ENCODE peak calls at places on chromosomes 11 and 22, in seven cellular contexts. R is HCT116, O is HepG2, Y is Peyer's patch, G is tibial nerve, C is endothelial cell of umbilical vein, S is A549. D is an unnamed sample.

GRCh38 chr11:112321521-112322172 is 61.0 kb upstream of the PLET1 start:
- DNase-seq in G (no peak), R (peak; percentile 57), C (no peak), S (peak; percentile 67), Y (no peak), O (peak; percentile 23), D (no peak)

GRCh38 chr11:118084247-118084646 is 2.5 kb downstream of the SMIM35 start:
- DNase-seq in O (peak; percentile 32), G (no peak), Y (no peak), S (no peak), R (no peak), C (no peak), D (no peak)

GRCh38 chr11:58058276-58059010 is 27.7 kb downstream of the OR6Q1 start:
- DNase-seq in C (peak; percentile 34), R (no peak), Y (no peak), O (no peak), S (no peak), G (no peak), D (no peak)

GRCh38 chr11:102171101-102171500 is 60.9 kb downstream of the YAP1 start:
- DNase-seq in O (no peak), C (peak; percentile 50), Y (no peak), G (no peak), R (no peak), S (no peak), D (no peak)

GRCh38 chr22:28989484-28989883 is 72.1 kb downstream of the C22orf31 start:
- DNase-seq in G (no peak), Y (no peak), R (no peak), S (no peak), O (no peak), C (no peak), D (no peak)

GRCh38 chr11:75350122-75350742 is 1.2 kb downstream of the ARRB1 start:
- DNase-seq in G (no peak), Y (no peak), O (no peak), R (no peak), C (no peak), S (no peak), D (no peak)

GRCh38 chr11:130599073-130599654 is 150.7 kb downstream of the ADAMTS15 start:
- DNase-seq in G (peak; percentile 81), O (no peak), R (no peak), C (no peak), S (no peak), Y (no peak), D (no peak)

GRCh38 chr11:98701541-98701940 is 319.2 kb upstream of the CNTN5 start:
- DNase-seq in Y (no peak), G (no peak), C (no peak), R (no peak), S (no peak), O (no peak), D (no peak)

GRCh38 chr11:107882095-107882820 is 23.7 kb upstream of the SLC35F2 start:
- DNase-seq in S (no peak), G (no peak), Y (no peak), O (no peak), C (no peak), R (no peak), D (no peak)

GRCh38 chr22:48717883-48718817 is 1109.5 kb downstream of the BRD1 start:
- DNase-seq in S (no peak), R (no peak), O (no peak), C (no peak), Y (no peak), G (no peak), D (no peak)

GRCh38 chr11:92211576-92212167 is 12.9 kb upstream of the FAT3 start:
- DNase-seq in R (no peak), G (no peak), C (no peak), O (peak; percentile 4), Y (no peak), S (peak; percentile 59), D (no peak)

GRCh38 chr11:12272821-12273617 is 104.4 kb upstream of the PARVA start:
- DNase-seq in C (no peak), S (no peak), O (peak; percentile 41), Y (no peak), R (no peak), G (no peak), D (peak; percentile 42)

GRCh38 chr11:102241026-102241425 is 76.3 kb upstream of the BIRC3 start:
- DNase-seq in Y (no peak), G (no peak), S (no peak), O (no peak), R (no peak), C (no peak), D (no peak)

GRCh38 chr11:124799384-124800225 is 601 bp downstream of the MSANTD2 start:
- DNase-seq in G (no peak), R (no peak), S (peak; percentile 13), Y (peak; percentile 25), C (peak; percentile 56), O (no peak), D (no peak)

GRCh38 chr11:94845622-94846021 is 77.5 kb downstream of the AMOTL1 start:
- DNase-seq in R (no peak), C (no peak), O (peak; percentile 48), S (peak; percentile 26), Y (no peak), G (no peak), D (no peak)

GRCh38 chr11:65427691-65428577 is 5.3 kb downstream of the NEAT1 start:
- DNase-seq in C (peak; percentile 70), Y (peak; percentile 47), O (no peak), G (peak; percentile 48), S (peak; percentile 82), R (peak; percentile 39), D (no peak)

GRCh38 chr11:112852141-112852853 is 108.9 kb upstream of the NCAM1 start:
- DNase-seq in Y (no peak), O (no peak), S (no peak), C (no peak), R (no peak), G (no peak), D (no peak)

GRCh38 chr11:4183410-4184057 is 88.9 kb downstream of the RRM1 start:
- DNase-seq in C (no peak), R (no peak), Y (no peak), G (no peak), S (no peak), O (no peak), D (no peak)

GRCh38 chr22:38935023-38935422 is 22.4 kb upstream of the APOBEC3A start:
- DNase-seq in Y (no peak), R (no peak), O (no peak), S (peak; percentile 39), G (no peak), C (no peak), D (no peak)

GRCh38 chr11:8282621-8283509 is 19.2 kb upstream of the LMO1 start:
- DNase-seq in S (no peak), C (no peak), Y (peak; percentile 13), R (no peak), G (no peak), O (no peak), D (no peak)

GRCh38 chr11:48116843-48117242 is 99.8 kb upstream of the OR4B1 start:
- DNase-seq in O (peak; percentile 12), C (peak; percentile 39), S (peak; percentile 38), Y (no peak), G (no peak), R (no peak), D (no peak)

GRCh38 chr11:115469361-115469760 is 34.9 kb downstream of the CADM1 start:
- DNase-seq in Y (no peak), S (no peak), C (no peak), R (no peak), O (no peak), G (no peak), D (no peak)

GRCh38 chr11:11782532-11783110 is 59.2 kb upstream of the USP47 start:
- DNase-seq in G (no peak), R (no peak), O (no peak), S (no peak), C (no peak), Y (no peak), D (no peak)

GRCh38 chr11:111173221-111173620 is 72.3 kb upstream of the POU2AF2 start:
- DNase-seq in S (no peak), O (no peak), Y (no peak), C (no peak), G (no peak), R (no peak), D (no peak)

GRCh38 chr11:59207988-59208432 is 4.7 kb downstream of the MPEG1 start:
- DNase-seq in S (peak; percentile 65), O (peak; percentile 48), Y (peak; percentile 58), G (peak; percentile 55), C (peak; percentile 41), R (no peak), D (peak; percentile 15)

GRCh38 chr11:72821920-72822799 is 7.9 kb downstream of the ATG16L2 start:
- DNase-seq in S (peak; percentile 91), G (peak; percentile 66), C (peak; percentile 91), O (peak; percentile 54), R (peak; percentile 81), Y (peak; percentile 84), D (peak; percentile 47)
- TF ChIP-seq POLR2A in S (peak; percentile 86), G (no peak), C (no peak), O (peak; percentile 48), R (peak; percentile 83), Y (peak; percentile 24), D (peak; percentile 38)

DNA sequence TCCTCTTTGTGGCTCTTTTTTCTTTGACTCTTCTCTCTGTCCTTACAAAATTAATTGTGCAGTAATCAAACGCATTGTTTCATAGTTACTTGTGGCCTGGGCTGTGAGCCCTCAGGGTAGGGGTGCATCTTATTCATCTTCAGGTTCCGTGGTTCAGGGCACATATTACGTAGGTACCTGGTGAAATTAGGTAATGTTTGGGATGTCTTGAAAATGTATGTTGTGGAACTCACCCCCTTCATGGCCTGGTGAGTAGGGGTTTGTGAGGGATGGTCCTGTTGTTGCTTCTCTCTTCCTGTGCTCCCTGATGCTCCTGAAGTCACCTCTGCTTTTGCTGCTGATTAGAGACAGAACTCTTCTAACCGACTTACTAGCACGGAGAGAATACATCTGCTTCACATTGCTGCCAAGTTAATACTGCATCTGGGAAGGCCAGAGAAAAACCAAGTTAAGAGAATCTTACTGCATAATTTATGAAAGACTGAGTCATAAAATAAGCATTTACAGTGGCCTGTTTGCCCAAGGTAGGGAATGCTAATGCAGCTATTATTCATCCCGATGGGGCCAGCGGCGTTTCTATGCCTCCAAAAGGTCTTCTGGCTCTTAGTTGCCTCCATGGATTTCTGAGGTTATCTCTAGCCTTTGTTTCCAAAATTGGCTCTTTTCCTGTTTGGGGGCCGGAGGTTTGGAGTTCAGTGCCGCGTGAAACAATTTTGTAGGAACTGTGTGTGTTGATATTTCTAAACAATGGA is 66.9 kb downstream of the TBC1D22A start:
- DNase-seq in Y (no peak), C (peak; percentile 92), R (no peak), G (no peak), O (no peak), S (peak; percentile 72), D (peak; percentile 52)
- TF ChIP-seq POLR2A in Y (no peak), C (no peak), R (no peak), G (no peak), O (no peak), S (no peak), D (no peak)

GRCh38 chr11:76783901-76784813 is 1.0 kb downstream of the TSKU start:
- DNase-seq in G (no peak), O (peak; percentile 79), Y (no peak), R (peak; percentile 55), S (peak; percentile 73), C (peak; percentile 84), D (peak; percentile 79)
- TF ChIP-seq POLR2A in G (no peak), O (no peak), Y (peak; percentile 75), R (no peak), S (peak; percentile 62), C (peak; percentile 65), D (peak; percentile 5)

DNA sequence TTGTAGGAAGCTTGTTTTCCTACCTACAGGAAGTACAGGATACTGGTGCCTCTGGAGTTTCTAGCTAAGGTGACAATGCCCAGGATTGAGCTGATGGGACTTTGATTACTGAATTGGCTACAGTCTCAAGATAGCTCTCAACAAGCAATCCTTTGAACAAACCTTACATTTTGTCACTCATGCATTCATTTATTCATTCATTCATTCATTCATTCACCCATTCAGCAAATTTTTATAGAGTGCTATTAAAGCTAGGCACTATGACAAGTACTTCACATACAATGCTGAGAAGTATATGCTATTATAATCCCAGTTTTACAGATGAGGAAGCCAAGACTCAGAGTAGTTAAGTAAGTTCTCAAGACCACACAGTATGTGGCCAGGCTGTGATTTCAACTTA is 103.1 kb upstream of the MTMR2 start:
- DNase-seq in Y (no peak), C (no peak), S (no peak), R (no peak), G (no peak), O (no peak), D (no peak)
- TF ChIP-seq POLR2A in Y (no peak), C (no peak), S (no peak), R (no peak), G (no peak), O (no peak), D (no peak)

D was measured in H54.